ENCODE peak calls at places on chromosomes 11 and 22, in six cellular contexts. One of them, this sample, is unnamed.

GRCh38 chr11:103546236-103546635 is 437.0 kb downstream of the DYNC2H1 start:
- DNase-seq in lower leg skin: no peak
- DNase-seq in stomach: no peak
- DNase-seq in ovary: no peak
- DNase-seq in testis: no peak
- DNase-seq in K562: no peak
- DNase-seq in this sample: peak; percentile 4

GRCh38 chr22:42805016-42805997 is 51.8 kb downstream of the ARFGAP3 start:
- DNase-seq in K562: no peak
- DNase-seq in stomach: peak; percentile 89
- DNase-seq in ovary: no peak
- DNase-seq in testis: peak; percentile 18
- DNase-seq in lower leg skin: peak; percentile 83
- DNase-seq in this sample: no peak

GRCh38 chr11:2300936-2301630 is 635 bp downstream of the C11orf21 start:
- DNase-seq in testis: peak; percentile 10
- DNase-seq in ovary: no peak
- DNase-seq in stomach: peak; percentile 23
- DNase-seq in K562: no peak
- DNase-seq in lower leg skin: peak; percentile 84
- DNase-seq in this sample: peak; percentile 90

GRCh38 chr22:47195156-47195675 is 432.8 kb downstream of the TBC1D22A start:
- DNase-seq in lower leg skin: peak; percentile 80
- DNase-seq in stomach: peak; percentile 16
- DNase-seq in K562: no peak
- DNase-seq in ovary: peak; percentile 9
- DNase-seq in testis: peak; percentile 7
- DNase-seq in this sample: no peak

GRCh38 chr11:78063440-78064181 is at the start of gene THRSP:
- DNase-seq in K562: no peak
- DNase-seq in stomach: no peak
- DNase-seq in ovary: no peak
- DNase-seq in lower leg skin: no peak
- DNase-seq in testis: no peak
- DNase-seq in this sample: no peak

GRCh38 chr11:36149538-36150242 is 139.5 kb downstream of the COMMD9 start:
- DNase-seq in stomach: peak; percentile 33
- DNase-seq in lower leg skin: peak; percentile 87
- DNase-seq in K562: peak; percentile 90
- DNase-seq in testis: peak; percentile 43
- DNase-seq in ovary: peak; percentile 48
- DNase-seq in this sample: no peak

GRCh38 chr22:47173535-47174021 is 411.1 kb downstream of the TBC1D22A start:
- DNase-seq in K562: no peak
- DNase-seq in stomach: no peak
- DNase-seq in lower leg skin: peak; percentile 70
- DNase-seq in testis: no peak
- DNase-seq in ovary: no peak
- DNase-seq in this sample: no peak

GRCh38 chr11:73598719-73599379 is 937 bp upstream of the FAM168A start:
- DNase-seq in lower leg skin: no peak
- DNase-seq in ovary: no peak
- DNase-seq in testis: no peak
- DNase-seq in K562: no peak
- DNase-seq in stomach: no peak
- DNase-seq in this sample: no peak

GRCh38 chr11:69640260-69640994 is 529 bp upstream of the CCND1 start:
- DNase-seq in ovary: no peak
- DNase-seq in stomach: peak; percentile 57
- DNase-seq in testis: no peak
- DNase-seq in K562: no peak
- DNase-seq in lower leg skin: no peak
- DNase-seq in this sample: no peak

GRCh38 chr11:120378474-120378873 is 42.3 kb downstream of the ARHGEF12 start:
- DNase-seq in testis: no peak
- DNase-seq in K562: no peak
- DNase-seq in lower leg skin: no peak
- DNase-seq in ovary: no peak
- DNase-seq in stomach: no peak
- DNase-seq in this sample: no peak

GRCh38 chr11:109940816-109941215 is 152.4 kb upstream of the ZC3H12C start:
- DNase-seq in stomach: no peak
- DNase-seq in testis: no peak
- DNase-seq in lower leg skin: no peak
- DNase-seq in K562: peak; percentile 65
- DNase-seq in ovary: no peak
- DNase-seq in this sample: no peak

GRCh38 chr22:21643533-21644357 is 1.6 kb downstream of the SDF2L1 start:
- DNase-seq in stomach: no peak
- DNase-seq in lower leg skin: no peak
- DNase-seq in K562: peak; percentile 76
- DNase-seq in ovary: no peak
- DNase-seq in testis: no peak
- DNase-seq in this sample: no peak

GRCh38 chr11:102733232-102733875 is 8.6 kb upstream of the MMP8 start:
- DNase-seq in testis: peak; percentile 76
- DNase-seq in lower leg skin: no peak
- DNase-seq in stomach: peak; percentile 79
- DNase-seq in K562: peak; percentile 78
- DNase-seq in ovary: no peak
- DNase-seq in this sample: no peak

GRCh38 chr22:49232319-49233067 is 595.2 kb downstream of the BRD1 start:
- DNase-seq in ovary: no peak
- DNase-seq in lower leg skin: peak; percentile 74
- DNase-seq in stomach: no peak
- DNase-seq in K562: no peak
- DNase-seq in testis: peak; percentile 8
- DNase-seq in this sample: peak; percentile 72

GRCh38 chr11:62601114-62601363 is 626 bp downstream of the MTA2 start:
- DNase-seq in K562: peak; percentile 56
- DNase-seq in lower leg skin: no peak
- DNase-seq in ovary: no peak
- DNase-seq in testis: no peak
- DNase-seq in stomach: peak; percentile 52
- DNase-seq in this sample: no peak

GRCh38 chr11:122652495-122652894 is 3.0 kb upstream of the UBASH3B start:
- DNase-seq in stomach: no peak
- DNase-seq in ovary: no peak
- DNase-seq in K562: no peak
- DNase-seq in testis: no peak
- DNase-seq in lower leg skin: no peak
- DNase-seq in this sample: no peak

GRCh38 chr11:122656631-122657101 is 1.1 kb downstream of the UBASH3B start:
- DNase-seq in ovary: peak; percentile 29
- DNase-seq in lower leg skin: no peak
- DNase-seq in testis: peak; percentile 42
- DNase-seq in K562: no peak
- DNase-seq in stomach: peak; percentile 64
- DNase-seq in this sample: peak; percentile 92

GRCh38 chr11:122656073-122656630 is 630 bp downstream of the UBASH3B start:
- DNase-seq in stomach: peak; percentile 38
- DNase-seq in testis: peak; percentile 56
- DNase-seq in lower leg skin: peak; percentile 89
- DNase-seq in ovary: peak; percentile 70
- DNase-seq in K562: peak; percentile 19
- DNase-seq in this sample: no peak

GRCh38 chr11:122653911-122654310 is 1.6 kb upstream of the UBASH3B start:
- DNase-seq in lower leg skin: no peak
- DNase-seq in K562: no peak
- DNase-seq in testis: peak; percentile 73
- DNase-seq in stomach: no peak
- DNase-seq in ovary: no peak
- DNase-seq in this sample: no peak

DNA sequence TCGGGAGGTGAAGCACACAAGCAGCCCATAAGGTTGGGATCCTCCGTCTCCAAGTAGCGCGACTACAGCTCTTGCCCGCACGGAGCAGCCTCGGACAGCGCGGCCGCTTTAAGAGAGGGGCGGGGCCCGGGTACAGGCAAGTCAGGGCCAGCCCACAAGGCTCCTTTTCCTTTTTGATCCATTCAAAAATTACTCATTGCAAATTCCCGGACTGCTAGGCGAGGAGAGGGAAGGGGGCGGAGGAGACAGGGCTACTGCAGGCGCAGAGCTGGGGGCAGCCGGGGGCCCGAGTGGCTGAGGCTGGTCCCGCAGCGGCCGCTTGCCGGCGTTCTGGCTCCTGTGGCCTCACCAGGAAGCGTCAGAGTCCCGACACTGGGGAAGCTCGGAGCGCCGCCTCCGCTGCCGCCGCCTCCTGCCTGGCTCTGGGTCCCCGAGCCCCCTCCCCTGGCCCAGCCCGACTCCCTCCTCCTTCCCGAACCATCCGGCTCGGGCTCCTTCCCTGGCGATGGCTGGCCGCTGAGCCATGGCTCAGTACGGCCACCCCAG is at the start of gene UBASH3B:
- DNase-seq in testis: peak; percentile 93
- DNase-seq in lower leg skin: peak; percentile 93
- DNase-seq in ovary: peak; percentile 62
- DNase-seq in stomach: peak; percentile 77
- DNase-seq in K562: peak; percentile 45
- DNase-seq in this sample: peak; percentile 94
- TF ChIP-seq POLR2A in testis: no peak
- TF ChIP-seq POLR2A in lower leg skin: no peak
- TF ChIP-seq POLR2A in ovary: no peak
- TF ChIP-seq POLR2A in stomach: no peak
- TF ChIP-seq POLR2A in K562: no peak
- TF ChIP-seq POLR2A in this sample: no peak

DNA sequence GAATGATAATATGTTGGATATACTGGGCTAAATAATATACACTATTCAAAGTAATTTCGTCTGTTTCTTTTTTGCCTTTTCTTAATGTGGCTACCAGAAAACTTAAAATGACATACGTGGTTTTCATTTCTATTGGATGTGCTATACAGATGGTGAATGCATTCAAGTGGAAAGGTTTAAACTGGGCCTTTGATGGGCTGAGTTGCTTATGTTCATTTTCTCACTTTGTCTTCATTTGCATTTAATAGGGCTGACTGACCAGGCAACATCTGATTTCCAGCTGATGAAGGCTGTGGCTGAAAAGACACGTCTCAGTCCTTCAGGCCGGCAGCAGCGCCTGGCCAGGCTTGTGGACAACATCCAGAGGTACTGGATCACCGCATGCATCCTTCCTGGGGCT is 27.9 kb downstream of the PIWIL4 start:
- DNase-seq in K562: no peak
- DNase-seq in testis: no peak
- DNase-seq in ovary: no peak
- DNase-seq in lower leg skin: no peak
- DNase-seq in stomach: no peak
- DNase-seq in this sample: no peak
- TF ChIP-seq CTCF in K562: no peak
- TF ChIP-seq CTCF in testis: no peak
- TF ChIP-seq CTCF in ovary: no peak
- TF ChIP-seq CTCF in lower leg skin: no peak
- TF ChIP-seq CTCF in stomach: no peak
- TF ChIP-seq CTCF in this sample: no peak

GRCh38 chr11:9613118-9613829 is 39.8 kb downstream of the WEE1 start:
- DNase-seq in K562: peak; percentile 97
- DNase-seq in testis: peak; percentile 96
- DNase-seq in stomach: peak; percentile 93
- DNase-seq in ovary: peak; percentile 93
- DNase-seq in lower leg skin: peak; percentile 99
- DNase-seq in this sample: peak; percentile 99
- TF ChIP-seq POLR2A in K562: peak; percentile 65
- TF ChIP-seq POLR2A in testis: no peak
- TF ChIP-seq POLR2A in stomach: peak; percentile 11
- TF ChIP-seq POLR2A in ovary: peak; percentile 56
- TF ChIP-seq POLR2A in lower leg skin: no peak
- TF ChIP-seq POLR2A in this sample: no peak

GRCh38 chr11:6538892-6539291 is 41.8 kb downstream of the DNHD1 start:
- DNase-seq in testis: no peak
- DNase-seq in K562: peak; percentile 27
- DNase-seq in lower leg skin: no peak
- DNase-seq in ovary: no peak
- DNase-seq in stomach: no peak
- DNase-seq in this sample: peak; percentile 62
- TF ChIP-seq CTCF in testis: no peak
- TF ChIP-seq CTCF in K562: no peak
- TF ChIP-seq CTCF in lower leg skin: no peak
- TF ChIP-seq CTCF in ovary: no peak
- TF ChIP-seq CTCF in stomach: no peak
- TF ChIP-seq CTCF in this sample: no peak

GRCh38 chr11:112024178-112024777 is 930 bp upstream of the DLAT start:
- DNase-seq in stomach: no peak
- DNase-seq in testis: no peak
- DNase-seq in K562: peak; percentile 69
- DNase-seq in lower leg skin: no peak
- DNase-seq in ovary: no peak
- DNase-seq in this sample: no peak

GRCh38 chr11:112029460-112029859 is 4.3 kb downstream of the DLAT start:
- DNase-seq in ovary: no peak
- DNase-seq in K562: no peak
- DNase-seq in stomach: no peak
- DNase-seq in lower leg skin: no peak
- DNase-seq in testis: no peak
- DNase-seq in this sample: no peak

GRCh38 chr11:112023104-112023503 is 2.1 kb upstream of the DLAT start:
- DNase-seq in lower leg skin: no peak
- DNase-seq in ovary: no peak
- DNase-seq in stomach: no peak
- DNase-seq in testis: no peak
- DNase-seq in K562: peak; percentile 31
- DNase-seq in this sample: no peak

GRCh38 chr11:112025682-112026081 is 474 bp downstream of the DLAT start:
- DNase-seq in stomach: no peak
- DNase-seq in testis: no peak
- DNase-seq in ovary: no peak
- DNase-seq in K562: peak; percentile 44
- DNase-seq in lower leg skin: no peak
- DNase-seq in this sample: no peak

GRCh38 chr11:112024778-112025678 is at the start of gene DLAT:
- DNase-seq in ovary: peak; percentile 86
- DNase-seq in K562: peak; percentile 95
- DNase-seq in testis: peak; percentile 89
- DNase-seq in stomach: peak; percentile 88
- DNase-seq in lower leg skin: peak; percentile 96
- DNase-seq in this sample: peak; percentile 94
- TF ChIP-seq POLR2A in ovary: peak; percentile 49
- TF ChIP-seq POLR2A in K562: peak; percentile 97
- TF ChIP-seq POLR2A in testis: no peak
- TF ChIP-seq POLR2A in stomach: peak; percentile 15
- TF ChIP-seq POLR2A in lower leg skin: no peak
- TF ChIP-seq POLR2A in this sample: peak; percentile 48

This sample was measured in esophagus muscularis mucosa.